ENCODE peak calls at places on chromosome 7, in four cellular contexts. One of them, this sample, is unnamed.

GRCh38 chr7:18700147-18700546 is 204.6 kb downstream of the HDAC9 start:
- DNase-seq in heart right ventricle: no peak
- DNase-seq in AG04449: no peak
- DNase-seq in HS-27A: no peak
- DNase-seq in this sample: no peak

GRCh38 chr7:68629-69028 is 123.7 kb upstream of the FAM20C start:
- DNase-seq in heart right ventricle: no peak
- DNase-seq in AG04449: no peak
- DNase-seq in HS-27A: no peak
- DNase-seq in this sample: no peak

GRCh38 chr7:158110661-158111555 is 476.7 kb downstream of the PTPRN2 start:
- DNase-seq in heart right ventricle: no peak
- DNase-seq in AG04449: no peak
- DNase-seq in HS-27A: no peak
- DNase-seq in this sample: no peak

GRCh38 chr7:51019891-51020855 is 237.5 kb upstream of the GRB10 start:
- DNase-seq in heart right ventricle: no peak
- DNase-seq in AG04449: no peak
- DNase-seq in HS-27A: no peak
- DNase-seq in this sample: no peak

GRCh38 chr7:16845746-16846145 is 36.0 kb downstream of the AGR3 start:
- DNase-seq in heart right ventricle: no peak
- DNase-seq in AG04449: no peak
- DNase-seq in HS-27A: no peak
- DNase-seq in this sample: no peak

GRCh38 chr7:150945853-150946825 is 32.0 kb downstream of the KCNH2 start:
- DNase-seq in heart right ventricle: peak
- DNase-seq in AG04449: no peak
- DNase-seq in HS-27A: no peak
- DNase-seq in this sample: no peak

GRCh38 chr7:26101471-26102151 is 50.4 kb upstream of the NFE2L3 start:
- DNase-seq in heart right ventricle: no peak
- DNase-seq in AG04449: no peak
- DNase-seq in HS-27A: no peak
- DNase-seq in this sample: no peak

GRCh38 chr7:18575989-18576572 is 80.5 kb downstream of the HDAC9 start:
- DNase-seq in heart right ventricle: no peak
- DNase-seq in AG04449: no peak
- DNase-seq in HS-27A: no peak
- DNase-seq in this sample: no peak

GRCh38 chr7:13945670-13946069 is 43.8 kb downstream of the ETV1 start:
- DNase-seq in heart right ventricle: no peak
- DNase-seq in AG04449: no peak
- DNase-seq in HS-27A: no peak
- DNase-seq in this sample: no peak

GRCh38 chr7:111235709-111236108 is 144.8 kb downstream of the LRRN3 start:
- DNase-seq in heart right ventricle: no peak
- DNase-seq in AG04449: no peak
- DNase-seq in HS-27A: no peak
- DNase-seq in this sample: no peak

GRCh38 chr7:31497501-31497900 is 16.4 kb upstream of the ITPRID1 start:
- DNase-seq in heart right ventricle: no peak
- DNase-seq in AG04449: no peak
- DNase-seq in HS-27A: no peak
- DNase-seq in this sample: no peak

GRCh38 chr7:84948632-84949031 is 238.2 kb downstream of the SEMA3D start:
- DNase-seq in heart right ventricle: no peak
- DNase-seq in AG04449: no peak
- DNase-seq in HS-27A: no peak
- DNase-seq in this sample: peak

GRCh38 chr7:125195156-125195555 is 265.5 kb upstream of the POT1 start:
- DNase-seq in heart right ventricle: no peak
- DNase-seq in AG04449: no peak
- DNase-seq in HS-27A: no peak
- DNase-seq in this sample: no peak

GRCh38 chr7:46755120-46756034 is 826.5 kb downstream of the TNS3 start:
- DNase-seq in heart right ventricle: no peak
- DNase-seq in AG04449: no peak
- DNase-seq in HS-27A: no peak
- DNase-seq in this sample: no peak

GRCh38 chr7:75995052-75995471 is 667 bp upstream of the TMEM120A start:
- DNase-seq in heart right ventricle: peak
- DNase-seq in AG04449: no peak
- DNase-seq in HS-27A: no peak
- DNase-seq in this sample: no peak

GRCh38 chr7:50721661-50722259 is 60.9 kb downstream of the GRB10 start:
- DNase-seq in heart right ventricle: no peak
- DNase-seq in AG04449: no peak
- DNase-seq in HS-27A: no peak
- DNase-seq in this sample: no peak

GRCh38 chr7:26187380-26188290 is 12.9 kb downstream of the HNRNPA2B1 start:
- DNase-seq in heart right ventricle: no peak
- DNase-seq in AG04449: no peak
- DNase-seq in HS-27A: no peak
- DNase-seq in this sample: no peak

GRCh38 chr7:50584793-50585399 is 19.7 kb upstream of the DDC start:
- DNase-seq in heart right ventricle: no peak
- DNase-seq in AG04449: no peak
- DNase-seq in HS-27A: no peak
- DNase-seq in this sample: no peak

GRCh38 chr7:100049441-100050291 is at the start of gene ZSCAN21:
- DNase-seq in heart right ventricle: peak
- DNase-seq in AG04449: no peak
- DNase-seq in HS-27A: peak
- DNase-seq in this sample: no peak

GRCh38 chr7:114973147-114973546 is 51.3 kb downstream of the MDFIC start:
- DNase-seq in heart right ventricle: no peak
- DNase-seq in AG04449: no peak
- DNase-seq in HS-27A: peak
- DNase-seq in this sample: no peak

GRCh38 chr7:112204776-112205347 is 1.3 kb downstream of the DOCK4 start:
- DNase-seq in heart right ventricle: no peak
- DNase-seq in AG04449: no peak
- DNase-seq in HS-27A: no peak
- DNase-seq in this sample: no peak

GRCh38 chr7:21357146-21358097 is 70.5 kb upstream of the SP4 start:
- DNase-seq in heart right ventricle: no peak
- DNase-seq in AG04449: no peak
- DNase-seq in HS-27A: no peak
- DNase-seq in this sample: no peak

GRCh38 chr7:69395072-69395714 is 203.1 kb upstream of the AUTS2 start:
- DNase-seq in heart right ventricle: no peak
- DNase-seq in AG04449: peak
- DNase-seq in HS-27A: no peak
- DNase-seq in this sample: peak

GRCh38 chr7:5699951-5700384 is 81.5 kb downstream of the RNF216 start:
- DNase-seq in heart right ventricle: no peak
- DNase-seq in AG04449: no peak
- DNase-seq in HS-27A: no peak
- DNase-seq in this sample: no peak

GRCh38 chr7:41699532-41699931 is 3.4 kb downstream of the INHBA start:
- DNase-seq in heart right ventricle: no peak
- DNase-seq in AG04449: no peak
- DNase-seq in HS-27A: no peak
- DNase-seq in this sample: no peak

GRCh38 chr7:37065779-37066271 is 341.5 kb upstream of the AOAH start:
- DNase-seq in heart right ventricle: no peak
- DNase-seq in AG04449: no peak
- DNase-seq in HS-27A: no peak
- DNase-seq in this sample: no peak

GRCh38 chr7:36161996-36162395 is 8.9 kb downstream of the EEPD1 start:
- DNase-seq in heart right ventricle: no peak
- DNase-seq in AG04449: no peak
- DNase-seq in HS-27A: no peak
- DNase-seq in this sample: no peak

This sample was measured in BJ.